ENCODE peak calls at places on chromosomes 3 and 15, in four cellular contexts. P, W, F and X are unnamed samples.

GRCh38 chr3:46135475-46135874 is 72.6 kb downstream of the CCR1 start:
- DNase-seq in F (no peak), W (no peak), P (no peak), X (no peak)

GRCh38 chr15:68578175-68578959 is 426 bp upstream of the CORO2B start:
- DNase-seq in F (peak; percentile 47), W (no peak), P (no peak), X (no peak)

GRCh38 chr3:79473993-79474392 is 293.8 kb downstream of the ROBO1 start:
- DNase-seq in P (no peak), F (no peak), W (no peak), X (no peak)

GRCh38 chr3:45154641-45155147 is 8.5 kb upstream of the CDCP1 start:
- DNase-seq in F (peak; percentile 30), W (no peak), P (no peak), X (no peak)

GRCh38 chr3:188360364-188360881 is 206.5 kb downstream of the LPP start:
- DNase-seq in F (no peak), W (no peak), P (no peak), X (no peak)

GRCh38 chr3:160129459-160130061 is 95.7 kb upstream of the C3orf80 start:
- DNase-seq in P (no peak), F (peak; percentile 81), W (no peak), X (no peak)

GRCh38 chr15:90482124-90483011 is 47.4 kb upstream of the CRTC3 start:
- DNase-seq in P (peak; percentile 80), W (peak; percentile 68), F (peak; percentile 64), X (no peak)

GRCh38 chr3:155342344-155342743 is 48.9 kb upstream of the STRIT1 start:
- DNase-seq in W (no peak), P (no peak), F (no peak), X (no peak)

GRCh38 chr3:117246771-117247555 is 537.4 kb downstream of the TUSC7 start:
- DNase-seq in W (no peak), F (no peak), P (no peak), X (no peak)

GRCh38 chr3:45367451-45367850 is 20.9 kb upstream of the LARS2 start:
- DNase-seq in P (no peak), W (no peak), F (peak; percentile 16), X (no peak)

GRCh38 chr3:46923559-46924350 is 46.2 kb downstream of the PTH1R start:
- DNase-seq in W (peak; percentile 59), F (peak; percentile 37), P (peak; percentile 31), X (no peak)

DNA sequence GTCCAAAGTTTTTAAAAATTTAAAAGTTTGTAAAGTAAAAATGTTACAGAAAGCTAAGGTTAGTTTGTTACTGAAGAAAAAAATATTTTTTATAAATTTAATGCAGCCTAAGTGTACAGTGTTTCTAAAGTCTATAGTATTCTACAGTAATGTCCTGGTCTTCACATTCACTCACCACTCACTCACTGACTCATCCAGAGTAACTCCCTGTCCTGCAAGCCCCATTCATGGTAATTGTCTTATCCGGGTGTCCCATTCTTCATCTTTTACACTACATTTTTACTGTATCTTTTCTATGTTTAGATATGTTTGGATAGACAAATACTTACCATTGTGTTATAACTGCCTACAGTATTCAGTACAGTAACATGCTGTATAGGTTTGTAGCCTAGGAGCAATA is 36.7 kb upstream of the ATP10A start:
- DNase-seq in F (no peak), P (no peak), W (no peak), X (no peak)
- TF ChIP-seq RNF2 in F (no peak), P (no peak), W (no peak), X (no peak)

GRCh38 chr3:73029321-73029796 is 32.1 kb upstream of the EBLN2 start:
- DNase-seq in W (peak; percentile 9), P (peak; percentile 53), F (peak; percentile 43), X (no peak)
- TF ChIP-seq RNF2 in W (no peak), P (no peak), F (no peak), X (no peak)

GRCh38 chr15:85097250-85097649 is 115.6 kb downstream of the PDE8A start:
- DNase-seq in W (peak; percentile 66), P (no peak), F (no peak), X (no peak)

GRCh38 chr15:85100186-85100937 is 118.7 kb downstream of the PDE8A start:
- DNase-seq in P (no peak), F (no peak), W (no peak), X (no peak)

GRCh38 chr15:85097706-85098105 is 116.0 kb downstream of the PDE8A start:
- DNase-seq in P (no peak), W (no peak), F (peak; percentile 39), X (no peak)

GRCh38 chr15:85095566-85095965 is 113.9 kb downstream of the PDE8A start:
- DNase-seq in P (no peak), F (no peak), W (no peak), X (no peak)

DNA sequence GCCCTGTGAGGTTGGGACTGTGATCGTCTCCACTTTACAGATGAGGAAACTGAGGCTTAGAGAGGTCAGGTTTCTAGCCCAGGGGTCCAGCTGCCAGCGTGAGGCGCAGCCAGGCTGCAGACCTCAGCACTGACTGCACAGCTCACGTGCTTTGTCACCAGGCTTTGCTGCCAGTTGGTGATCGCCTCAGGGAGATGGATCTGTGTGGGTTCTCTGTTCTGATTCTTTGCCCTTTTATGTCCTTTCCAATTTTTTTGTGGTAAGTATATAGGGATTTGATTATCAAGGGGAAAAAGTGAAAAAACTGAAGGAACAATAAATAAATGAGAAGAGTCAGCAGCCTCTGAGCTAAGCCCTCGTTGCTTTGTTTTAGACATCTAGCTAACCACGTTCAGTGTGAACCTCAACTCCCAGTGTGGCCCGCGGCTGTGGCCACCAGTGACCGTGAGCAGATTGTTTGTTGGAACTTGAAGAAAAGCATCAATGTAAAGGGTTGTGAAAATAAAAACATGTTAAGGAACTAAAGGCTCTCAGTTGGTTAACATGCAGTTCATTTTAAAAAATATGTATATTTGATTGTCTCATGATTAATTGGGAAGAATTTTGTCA is 117.6 kb downstream of the PDE8A start:
- DNase-seq in P (no peak), W (no peak), F (no peak), X (no peak)
- TF ChIP-seq RNF2 in P (no peak), W (no peak), F (no peak), X (no peak)

GRCh38 chr15:70449311-70450141 is 313.8 kb downstream of the UACA start:
- DNase-seq in W (no peak), P (no peak), F (no peak), X (no peak)

GRCh38 chr15:70451861-70452653 is 311.3 kb downstream of the UACA start:
- DNase-seq in P (no peak), F (no peak), W (peak; percentile 61), X (no peak)

GRCh38 chr15:70450142-70450443 is 313.3 kb downstream of the UACA start:
- DNase-seq in P (no peak), F (no peak), W (no peak), X (no peak)

GRCh38 chr15:70447927-70448698 is 315.2 kb downstream of the UACA start:
- DNase-seq in F (no peak), P (no peak), W (peak; percentile 98), X (no peak)

GRCh38 chr15:70453238-70453637 is 310.1 kb downstream of the UACA start:
- DNase-seq in W (no peak), P (no peak), F (no peak), X (no peak)
- TF ChIP-seq RNF2 in W (no peak), P (no peak), F (no peak), X (no peak)

DNA sequence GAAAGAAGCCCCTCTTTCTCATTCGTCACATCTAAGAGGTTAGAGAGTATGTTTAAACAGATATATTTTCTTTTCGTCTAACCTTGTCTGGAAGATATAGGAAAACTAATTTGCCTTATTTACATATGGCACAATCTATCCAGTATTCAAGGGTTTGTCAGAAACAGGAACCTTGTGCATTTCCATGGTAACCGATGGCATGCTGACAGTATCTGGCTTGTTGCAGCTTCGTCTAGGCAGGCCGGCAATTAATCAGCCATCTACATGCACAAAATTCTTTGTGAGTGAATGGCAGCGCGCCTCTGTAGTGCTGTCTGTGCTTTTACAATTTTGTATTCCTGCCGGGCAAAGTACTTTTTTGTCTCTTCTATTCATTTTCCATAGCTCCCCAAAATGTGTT is 294.0 kb upstream of the SOX2 start:
- DNase-seq in W (no peak), F (no peak), P (no peak), X (no peak)
- TF ChIP-seq RNF2 in W (no peak), F (no peak), P (no peak), X (no peak)